ENCODE peak calls at places on chromosomes 16 and 17, in six cellular contexts. M, B, T, Z, H and C are unnamed samples.

GRCh38 chr17:9842057-9842758 is 16.5 kb downstream of the GLP2R start:
- DNase-seq in Z (peak), B (peak), T (no peak), H (peak), M (no peak), C (no peak)

GRCh38 chr16:22317001-22317530 is 19.9 kb downstream of the POLR3E start:
- DNase-seq in B (no peak), H (no peak), Z (no peak), T (no peak), M (no peak), C (no peak)

GRCh38 chr16:28258571-28258970 is 33.8 kb upstream of the SBK1 start:
- DNase-seq in M (no peak), T (no peak), B (no peak), H (no peak), Z (no peak), C (no peak)

GRCh38 chr16:30557397-30557949 is 701 bp downstream of the ZNF764 start:
- DNase-seq in Z (no peak), H (no peak), T (no peak), M (no peak), B (no peak), C (no peak)

GRCh38 chr16:8763899-8764298 is 33.5 kb downstream of the TMEM186 start:
- DNase-seq in T (no peak), M (no peak), Z (no peak), B (no peak), H (no peak), C (peak)

GRCh38 chr17:63366238-63366561 is 79.9 kb downstream of the CYB561 start:
- DNase-seq in H (no peak), M (no peak), T (no peak), B (no peak), Z (no peak), C (no peak)

GRCh38 chr16:72468582-72468981 is 296.6 kb upstream of the PMFBP1 start:
- DNase-seq in M (no peak), T (no peak), Z (no peak), B (peak), H (no peak), C (no peak)

GRCh38 chr17:49694847-49695697 is 12.7 kb downstream of the SLC35B1 start:
- DNase-seq in H (peak), T (no peak), B (peak), M (peak), Z (no peak), C (peak)

GRCh38 chr17:40450175-40450574 is 6.9 kb downstream of the IGFBP4 start:
- DNase-seq in Z (peak), T (no peak), B (peak), H (peak), M (peak), C (no peak)

GRCh38 chr17:32496348-32497078 is 9.7 kb downstream of the CDK5R1 start:
- DNase-seq in Z (peak), B (peak), M (no peak), H (no peak), T (peak), C (no peak)

GRCh38 chr17:75628425-75628824 is 4.8 kb upstream of the SMIM5 start:
- DNase-seq in H (no peak), Z (no peak), B (no peak), M (no peak), T (no peak), C (no peak)

GRCh38 chr16:22373662-22374310 is 633 bp downstream of the CDR2 start:
- DNase-seq in B (no peak), M (peak), T (no peak), H (no peak), Z (peak), C (peak)

GRCh38 chr17:39916918-39917317 is 1.5 kb downstream of the GSDMB start:
- DNase-seq in M (no peak), H (no peak), Z (no peak), B (peak), T (no peak), C (no peak)

GRCh38 chr16:77785365-77785764 is 3.0 kb upstream of the VAT1L start:
- DNase-seq in M (no peak), T (no peak), H (no peak), B (no peak), Z (no peak), C (no peak)

GRCh38 chr16:72099377-72099818 is 5.8 kb downstream of the DHX38 start:
- DNase-seq in B (peak), Z (no peak), T (no peak), M (peak), H (peak), C (no peak)

GRCh38 chr17:39001703-39002637 is 34.8 kb upstream of the FBXO47 start:
- DNase-seq in Z (peak), B (peak), T (peak), H (no peak), M (no peak), C (peak)

GRCh38 chr17:35807371-35808144 is 1.7 kb upstream of the TAF15 start:
- DNase-seq in B (peak), T (no peak), Z (no peak), H (no peak), M (no peak), C (no peak)

GRCh38 chr17:81503619-81504018 is 9.0 kb downstream of the ACTG1 start:
- DNase-seq in B (no peak), Z (no peak), H (no peak), T (no peak), M (no peak), C (no peak)

GRCh38 chr16:30660424-30661251 is 2.4 kb downstream of the FBRS start:
- DNase-seq in B (peak), M (peak), Z (no peak), H (no peak), T (no peak), C (peak)

GRCh38 chr16:3214904-3215600 is 19.9 kb downstream of the ZNF200 start:
- DNase-seq in T (no peak), M (no peak), B (no peak), Z (no peak), H (no peak), C (no peak)

GRCh38 chr17:63995626-63996025 is 2.5 kb upstream of the PRR29 start:
- DNase-seq in Z (no peak), T (no peak), H (no peak), B (no peak), M (no peak), C (peak)

GRCh38 chr17:17776889-17777288 is 59.9 kb downstream of the SREBF1 start:
- DNase-seq in M (no peak), T (no peak), B (no peak), Z (no peak), H (no peak), C (no peak)

GRCh38 chr17:49996495-49997255 is 1.7 kb upstream of the DLX3 start:
- DNase-seq in M (peak), Z (no peak), H (peak), T (no peak), B (peak), C (peak)

GRCh38 chr17:41642252-41643156 is 18.1 kb upstream of the KRT17 start:
- DNase-seq in M (no peak), Z (no peak), H (no peak), T (no peak), B (no peak), C (no peak)

GRCh38 chr17:75411328-75412067 is 6.0 kb upstream of the GRB2 start:
- DNase-seq in B (no peak), Z (no peak), H (no peak), T (no peak), M (no peak), C (no peak)

GRCh38 chr17:15957206-15957605 is 12.3 kb downstream of the ADORA2B start:
- DNase-seq in H (no peak), B (no peak), Z (no peak), T (no peak), M (no peak), C (peak)

GRCh38 chr16:85173077-85173980 is 61.1 kb upstream of the CIBAR2 start:
- DNase-seq in H (peak), Z (no peak), M (no peak), B (peak), T (peak), C (no peak)

GRCh38 chr17:77696720-77697460 is 261.6 kb upstream of the TNRC6C start:
- DNase-seq in H (no peak), B (no peak), M (no peak), Z (no peak), T (no peak), C (no peak)

GRCh38 chr16:27508476-27508875 is 41.2 kb downstream of the GTF3C1 start:
- DNase-seq in M (no peak), H (no peak), B (no peak), Z (no peak), T (no peak), C (no peak)

GRCh38 chr17:40031706-40032105 is 16.5 kb downstream of the CSF3 start:
- DNase-seq in T (no peak), Z (no peak), M (no peak), H (no peak), B (no peak), C (no peak)

GRCh38 chr16:86595983-86596605 is 17.7 kb downstream of the FOXL1 start:
- DNase-seq in H (no peak), Z (no peak), M (no peak), T (no peak), B (no peak), C (no peak)

GRCh38 chr16:11395949-11396240 is 50.6 kb downstream of the RMI2 start:
- DNase-seq in T (no peak), B (no peak), H (no peak), Z (no peak), M (no peak), C (no peak)

GRCh38 chr17:9115446-9116265 is 94.3 kb downstream of the NTN1 start:
- DNase-seq in Z (peak), M (no peak), H (peak), B (peak), T (no peak), C (no peak)

GRCh38 chr17:31387438-31387837 is 4.0 kb upstream of the RAB11FIP4 start:
- DNase-seq in H (no peak), Z (no peak), B (no peak), T (no peak), M (no peak), C (no peak)

GRCh38 chr16:57265850-57266530 is 18.5 kb downstream of the PLLP start:
- DNase-seq in Z (peak), B (peak), H (no peak), M (no peak), T (no peak), C (peak)

GRCh38 chr17:76791053-76791980 is 53.4 kb downstream of the MFSD11 start:
- DNase-seq in B (peak), T (no peak), H (peak), Z (no peak), M (peak), C (peak)

DNA sequence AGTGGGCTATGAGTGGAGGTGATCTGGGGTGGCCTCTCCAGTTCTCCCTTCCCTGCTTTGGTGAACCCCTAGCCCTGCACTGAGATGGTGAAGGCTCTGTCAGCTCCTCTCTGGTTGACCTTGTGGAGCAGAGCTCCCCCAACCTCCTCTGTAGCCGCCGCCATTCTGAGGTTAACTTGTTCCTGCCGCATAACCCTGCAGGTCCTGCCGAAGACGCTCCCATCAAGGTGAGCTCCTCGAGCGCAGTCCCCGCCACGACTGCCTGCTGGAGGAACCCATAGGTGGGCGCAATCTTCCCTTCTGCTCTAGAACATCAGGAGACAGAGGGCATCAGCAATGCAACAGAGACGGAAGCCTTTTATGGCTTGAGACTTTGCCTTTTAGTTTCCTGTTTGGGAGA is 15.2 kb upstream of the SLC47A2 start:
- DNase-seq in Z (no peak), T (no peak), H (no peak), B (no peak), M (no peak), C (no peak)
- TF ChIP-seq CTCF in Z (no peak), T (no peak), H (no peak), B (no peak), M (no peak), C (no peak)

DNA sequence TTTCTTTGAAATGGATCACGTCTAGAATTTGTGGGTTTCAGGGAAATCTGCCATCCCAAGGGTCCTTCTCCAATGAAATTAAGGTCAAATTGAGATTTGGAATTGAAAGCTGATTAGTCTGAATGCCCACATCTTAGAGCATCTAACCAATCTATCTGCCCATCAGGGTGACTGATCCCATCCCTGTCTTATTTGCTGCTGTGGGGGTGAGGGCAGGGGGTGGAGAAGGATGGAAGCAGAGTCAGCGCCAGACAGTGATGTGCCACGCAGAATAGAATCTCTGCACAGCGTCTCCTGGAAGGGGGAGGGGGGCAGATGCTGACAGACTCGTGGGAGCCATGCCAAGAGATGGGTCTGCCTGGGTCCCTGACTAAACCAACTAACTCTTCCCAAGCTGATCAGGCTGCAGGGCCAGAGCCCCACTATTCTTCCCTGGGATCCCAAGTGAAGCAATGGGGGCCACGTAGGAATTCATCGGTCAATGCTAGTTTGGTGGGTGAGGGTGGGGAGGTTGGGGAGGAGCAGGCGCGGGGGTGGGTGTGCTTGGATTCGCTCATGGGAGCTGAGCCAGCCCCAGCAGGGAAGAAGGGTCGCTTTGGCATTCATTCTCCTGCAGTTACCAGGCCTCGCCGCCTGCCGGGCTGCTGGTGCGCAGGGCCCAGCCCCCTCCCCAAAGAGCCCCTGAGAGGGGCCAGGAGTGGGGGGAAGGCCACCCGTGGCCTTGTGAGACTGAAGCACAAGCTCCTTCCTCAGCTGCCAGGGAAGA is 32.2 kb downstream of the CDK5RAP3 start:
- DNase-seq in M (no peak), Z (no peak), T (no peak), B (no peak), H (no peak), C (no peak)
- TF ChIP-seq CTCF in M (no peak), Z (no peak), T (no peak), B (no peak), H (no peak), C (no peak)

GRCh38 chr16:66857437-66857836 is 13.2 kb downstream of the CA7 start:
- DNase-seq in T (no peak), B (no peak), M (no peak), Z (no peak), H (no peak), C (peak)
- TF ChIP-seq CTCF in T (no peak), B (no peak), M (no peak), Z (no peak), H (no peak), C (no peak)

GRCh38 chr17:539766-540165 is 174.9 kb downstream of the VPS53 start:
- DNase-seq in Z (no peak), B (no peak), M (no peak), H (no peak), T (no peak), C (no peak)
- TF ChIP-seq CTCF in Z (no peak), B (no peak), M (no peak), H (no peak), T (no peak), C (no peak)